ENCODE peak calls at places on chromosomes 6 and 20, in five cellular contexts. One of them, this sample, is unnamed.

GRCh38 chr6:106692112-106692822 is 62.9 kb downstream of the QRSL1 start:
- DNase-seq in NCI-H82: peak
- DNase-seq in tibial artery: peak
- DNase-seq in stimulated activated CD4-positive, alpha-beta T cell treated with anti-CD3 and anti-CD28 coated beads, Interleukin-4, amount 100 ng/mL, for 24 hours: no peak
- DNase-seq in Ammon's horn: peak
- DNase-seq in this sample: no peak

GRCh38 chr6:149766156-149766768 is 16.7 kb downstream of the PCMT1 start:
- DNase-seq in NCI-H82: no peak
- DNase-seq in tibial artery: no peak
- DNase-seq in stimulated activated CD4-positive, alpha-beta T cell treated with anti-CD3 and anti-CD28 coated beads, Interleukin-4, amount 100 ng/mL, for 24 hours: no peak
- DNase-seq in Ammon's horn: no peak
- DNase-seq in this sample: no peak

GRCh38 chr20:48843125-48843806 is 15.5 kb upstream of the PREX1 start:
- DNase-seq in NCI-H82: peak
- DNase-seq in tibial artery: no peak
- DNase-seq in stimulated activated CD4-positive, alpha-beta T cell treated with anti-CD3 and anti-CD28 coated beads, Interleukin-4, amount 100 ng/mL, for 24 hours: no peak
- DNase-seq in Ammon's horn: no peak
- DNase-seq in this sample: no peak

GRCh38 chr20:4483481-4483880 is 238.2 kb upstream of the PRND start:
- DNase-seq in NCI-H82: no peak
- DNase-seq in tibial artery: no peak
- DNase-seq in stimulated activated CD4-positive, alpha-beta T cell treated with anti-CD3 and anti-CD28 coated beads, Interleukin-4, amount 100 ng/mL, for 24 hours: no peak
- DNase-seq in Ammon's horn: no peak
- DNase-seq in this sample: no peak

GRCh38 chr20:34538671-34539123 is 19.8 kb upstream of the MAP1LC3A start:
- DNase-seq in NCI-H82: peak
- DNase-seq in tibial artery: peak
- DNase-seq in stimulated activated CD4-positive, alpha-beta T cell treated with anti-CD3 and anti-CD28 coated beads, Interleukin-4, amount 100 ng/mL, for 24 hours: peak
- DNase-seq in Ammon's horn: peak
- DNase-seq in this sample: peak

GRCh38 chr20:25346349-25346748 is 44.3 kb downstream of the ABHD12 start:
- DNase-seq in NCI-H82: no peak
- DNase-seq in tibial artery: no peak
- DNase-seq in stimulated activated CD4-positive, alpha-beta T cell treated with anti-CD3 and anti-CD28 coated beads, Interleukin-4, amount 100 ng/mL, for 24 hours: no peak
- DNase-seq in Ammon's horn: no peak
- DNase-seq in this sample: no peak

GRCh38 chr20:48480391-48480790 is 347.4 kb downstream of the PREX1 start:
- DNase-seq in NCI-H82: no peak
- DNase-seq in tibial artery: no peak
- DNase-seq in stimulated activated CD4-positive, alpha-beta T cell treated with anti-CD3 and anti-CD28 coated beads, Interleukin-4, amount 100 ng/mL, for 24 hours: no peak
- DNase-seq in Ammon's horn: no peak
- DNase-seq in this sample: no peak

GRCh38 chr6:12097791-12098190 is 85.7 kb downstream of the HIVEP1 start:
- DNase-seq in NCI-H82: no peak
- DNase-seq in tibial artery: no peak
- DNase-seq in stimulated activated CD4-positive, alpha-beta T cell treated with anti-CD3 and anti-CD28 coated beads, Interleukin-4, amount 100 ng/mL, for 24 hours: no peak
- DNase-seq in Ammon's horn: no peak
- DNase-seq in this sample: no peak

GRCh38 chr20:63232235-63233060 is 3.3 kb upstream of the BIRC7 start:
- DNase-seq in NCI-H82: no peak
- DNase-seq in tibial artery: no peak
- DNase-seq in stimulated activated CD4-positive, alpha-beta T cell treated with anti-CD3 and anti-CD28 coated beads, Interleukin-4, amount 100 ng/mL, for 24 hours: no peak
- DNase-seq in Ammon's horn: no peak
- DNase-seq in this sample: no peak

This sample was measured in gastrocnemius medialis.